ENCODE peak calls at places on chromosomes 3 and 15, in nine cellular contexts. O is HepG2, Q is K562, C is esophagus muscularis mucosa, N is prostate gland, V is sigmoid colon, H is breast epithelium, D is transverse colon, T is endothelial cell of umbilical vein. R is an unnamed sample.
A peak's percentile ranks its signal among the peaks of the same experiment; 100 is the strongest.

GRCh38 chr3:14505803-14506500 is 34.2 kb downstream of the GRIP2 start:
- DNase-seq in V (peak; percentile 49), D (no peak), Q (no peak), N (no peak), T (no peak), H (no peak), C (no peak), O (no peak), R (peak; percentile 71)

GRCh38 chr15:84727429-84727828 is 11.5 kb upstream of the SEC11A start:
- DNase-seq in N (no peak), D (no peak), T (no peak), H (no peak), Q (no peak), C (no peak), V (no peak), O (no peak), R (no peak)

GRCh38 chr15:92801774-92802464 is 98.2 kb upstream of the CHD2 start:
- DNase-seq in V (peak; percentile 86), D (peak; percentile 35), T (no peak), H (no peak), O (peak; percentile 14), C (no peak), N (no peak), Q (peak; percentile 42), R (no peak)

GRCh38 chr15:25176616-25176923 is 221.8 kb downstream of the SNRPN start:
- DNase-seq in N (peak; percentile 3), V (peak; percentile 53), O (no peak), Q (no peak), D (peak; percentile 1), T (no peak), C (no peak), H (peak; percentile 7), R (peak; percentile 62)

GRCh38 chr15:69661446-69661845 is 208.8 kb downstream of the RPLP1 start:
- DNase-seq in O (no peak), N (no peak), H (no peak), Q (no peak), D (no peak), T (no peak), C (no peak), V (no peak), R (no peak)

GRCh38 chr3:148158210-148158609 is 539.5 kb upstream of the AGTR1 start:
- DNase-seq in T (peak; percentile 80), H (no peak), Q (no peak), N (no peak), V (no peak), O (no peak), D (no peak), C (no peak), R (no peak)

GRCh38 chr3:36166477-36166876 is 213.8 kb upstream of the STAC start:
- DNase-seq in D (no peak), Q (no peak), V (no peak), T (peak; percentile 10), N (no peak), O (no peak), H (no peak), C (no peak), R (no peak)

GRCh38 chr3:24680214-24680967 is 185.7 kb upstream of the THRB start:
- DNase-seq in O (peak; percentile 29), D (peak; percentile 55), H (no peak), C (no peak), V (peak; percentile 78), T (peak; percentile 57), Q (peak; percentile 74), N (peak; percentile 20), R (peak; percentile 81)

GRCh38 chr3:159144891-159145290 is 343.0 kb downstream of the MFSD1 start:
- DNase-seq in T (no peak), O (no peak), D (no peak), C (no peak), H (no peak), V (no peak), N (no peak), Q (no peak), R (no peak)

GRCh38 chr3:70736009-70736408 is 423.6 kb upstream of the MDFIC2 start:
- DNase-seq in Q (no peak), O (no peak), T (no peak), H (no peak), C (no peak), V (no peak), D (no peak), N (no peak), R (no peak)

GRCh38 chr3:138186803-138187295 is 252 bp upstream of the ARMC8 start:
- DNase-seq in Q (peak; percentile 96), O (no peak), N (peak; percentile 88), V (peak; percentile 96), H (peak; percentile 84), T (peak; percentile 94), D (peak; percentile 94), C (peak; percentile 96), R (peak; percentile 97)

GRCh38 chr15:40253179-40253790 is 14.4 kb downstream of the PAK6 start:
- DNase-seq in V (no peak), N (no peak), D (no peak), C (no peak), T (no peak), O (no peak), H (no peak), Q (no peak), R (no peak)

GRCh38 chr15:29670266-29670665 is 152.0 kb downstream of the TJP1 start:
- DNase-seq in T (no peak), Q (no peak), D (no peak), V (no peak), N (no peak), H (no peak), C (no peak), O (no peak), R (no peak)

GRCh38 chr15:58793862-58794261 is 22.8 kb downstream of the MINDY2 start:
- DNase-seq in D (no peak), H (peak; percentile 80), V (no peak), T (no peak), O (peak; percentile 73), Q (no peak), C (no peak), N (peak; percentile 67), R (no peak)

GRCh38 chr3:192887047-192887446 is 30.6 kb downstream of the MB21D2 start:
- DNase-seq in O (peak; percentile 38), H (no peak), C (no peak), N (no peak), Q (no peak), T (peak; percentile 58), V (no peak), D (no peak), R (no peak)

GRCh38 chr3:55873523-55874254 is 386.6 kb upstream of the WNT5A start:
- DNase-seq in H (no peak), C (peak; percentile 64), O (peak; percentile 4), T (no peak), D (no peak), Q (no peak), V (no peak), N (no peak), R (no peak)

GRCh38 chr15:44009056-44009455 is 182.3 kb downstream of the WDR76 start:
- DNase-seq in Q (no peak), V (no peak), C (no peak), O (no peak), T (peak; percentile 40), N (no peak), D (no peak), H (no peak), R (no peak)

GRCh38 chr15:42154576-42155355 is 1.7 kb downstream of the PLA2G4F start:
- DNase-seq in C (no peak), T (no peak), Q (no peak), O (no peak), D (no peak), V (no peak), N (peak; percentile 72), H (no peak), R (peak; percentile 51)
- H3K4me3 ChIP-seq in C (no peak overlapping the region), T (no peak overlapping the region), Q (no peak overlapping the region), O (no peak overlapping the region), D (no peak overlapping the region), V (no peak overlapping the region), N (peak overlapping the region; percentile 39), H (no peak overlapping the region), R (no peak overlapping the region)

DNA sequence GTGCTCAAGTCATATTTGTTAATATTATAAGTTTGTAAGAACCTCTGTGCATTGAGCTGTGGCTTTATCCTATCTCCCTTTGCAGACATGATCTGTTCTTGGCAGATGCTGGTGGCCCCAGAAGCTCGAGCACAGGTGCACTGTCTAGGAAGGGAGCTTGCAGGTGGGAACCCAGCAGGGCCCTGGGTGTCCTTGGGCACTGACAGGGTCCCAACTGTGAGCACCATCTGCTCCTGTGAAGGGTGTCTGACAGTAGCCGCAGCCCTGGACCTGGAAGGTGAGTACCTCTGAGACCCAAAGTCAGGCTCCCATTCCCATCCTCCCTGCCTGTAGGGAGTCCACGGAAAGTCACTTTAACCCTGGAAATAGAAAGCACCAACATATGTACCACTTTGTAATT is 2.4 kb upstream of the REC114 start:
- DNase-seq in V (no peak), H (no peak), C (no peak), Q (no peak), O (no peak), T (no peak), N (no peak), D (no peak), R (no peak)
- TF ChIP-seq POLR2A in V (no peak), H (no peak), C (no peak), Q (no peak), O (no peak), T (no peak), N (no peak), D (no peak), R (no peak)

GRCh38 chr15:100111103-100112060 is 230.4 kb downstream of the ADAMTS17 start:
- DNase-seq in T (peak; percentile 83), C (no peak), H (no peak), V (peak; percentile 80), O (peak; percentile 14), D (peak; percentile 21), Q (peak; percentile 11), N (no peak), R (peak; percentile 73)
- TF ChIP-seq POLR2AphosphoS5 in T (peak; percentile 58), C (peak; percentile 55), H (peak; percentile 66), V (no peak), O (no peak), D (peak; percentile 51), Q (no peak), N (no peak), R (peak; percentile 72)

DNA sequence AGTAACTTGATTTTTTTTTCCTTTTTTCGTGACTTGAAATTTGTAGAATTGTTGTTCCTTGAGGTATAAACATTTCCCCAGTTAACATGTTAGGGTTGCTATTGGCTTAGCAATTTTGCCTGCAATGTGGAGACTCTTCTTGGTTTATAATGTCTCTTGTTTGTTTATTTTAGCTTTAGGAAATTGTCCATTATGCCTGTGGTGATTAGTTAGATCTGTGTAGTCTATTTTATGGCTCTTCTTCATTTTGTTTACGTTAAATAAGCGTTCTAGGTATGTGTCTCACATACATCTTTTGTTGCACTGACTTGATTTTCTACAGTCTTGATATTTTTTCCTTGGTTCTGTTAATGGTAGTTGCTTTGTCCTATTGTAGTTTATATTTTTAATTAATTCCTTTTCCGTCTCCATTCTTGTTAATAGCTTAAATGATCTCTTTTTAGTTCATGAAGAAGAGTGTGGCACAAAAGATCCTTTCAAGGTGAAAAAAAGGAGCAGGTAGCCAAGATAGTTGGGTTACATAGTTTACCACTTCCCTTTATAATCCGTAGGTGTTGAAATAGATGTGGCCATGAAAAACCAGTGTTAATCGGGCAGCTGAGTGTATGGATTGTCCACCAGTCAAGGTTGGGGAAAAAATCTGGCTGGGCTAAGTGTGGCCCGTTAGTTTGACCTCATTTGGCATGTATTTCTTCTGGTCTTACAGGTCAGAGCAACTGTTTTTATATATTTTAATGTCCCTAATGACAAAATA is 12.1 kb downstream of the IQGAP1 start:
- DNase-seq in N (no peak), C (no peak), V (no peak), T (no peak), Q (no peak), H (no peak), D (no peak), O (peak; percentile 28), R (no peak)
- H3K4me3 ChIP-seq in N (no peak overlapping the region), C (no peak overlapping the region), V (no peak overlapping the region), T (peak overlapping the region; percentile 54), Q (no peak overlapping the region), H (peak overlapping the region; percentile 45), D (no peak overlapping the region), O (no peak overlapping the region), R (peak overlapping the region; percentile 59)

R was measured in spleen.